ENCODE peak calls at places on chromosomes 1 and 21, in six cellular contexts. T is mammary epithelial cell, W is GM13977, H is GM13976, X is suprapubic skin, V is GM12865. J is an unnamed sample.

GRCh38 chr1:208178091-208178529 is 66.1 kb downstream of the PLXNA2 start:
- DNase-seq in T (no peak), W (no peak), H (no peak), X (no peak), V (no peak), J (no peak)

GRCh38 chr1:70205437-70206118 is at the start of gene LRRC40:
- DNase-seq in T (peak), W (peak), H (peak), X (peak), V (peak), J (peak)

GRCh38 chr21:44089001-44089911 is 17.9 kb upstream of the PWP2 start:
- DNase-seq in T (no peak), W (no peak), H (no peak), X (peak), V (no peak), J (no peak)

GRCh38 chr21:37828515-37828914 is 87.7 kb downstream of the KCNJ6 start:
- DNase-seq in T (no peak), W (no peak), H (no peak), X (no peak), V (no peak), J (no peak)

GRCh38 chr1:205543351-205544305 is 39.2 kb downstream of the CDK18 start:
- DNase-seq in T (peak), W (no peak), H (peak), X (peak), V (no peak), J (no peak)

GRCh38 chr1:44807364-44808062 is 362 bp upstream of the DYNLT4 start:
- DNase-seq in T (peak), W (peak), H (peak), X (peak), V (peak), J (peak)

GRCh38 chr1:224640587-224640986 is 24.5 kb downstream of the CNIH3 start:
- DNase-seq in T (no peak), W (no peak), H (no peak), X (no peak), V (no peak), J (no peak)

GRCh38 chr1:109198043-109198695 is 15.5 kb upstream of the SARS1 start:
- DNase-seq in T (peak), W (no peak), H (no peak), X (no peak), V (no peak), J (no peak)

GRCh38 chr1:203128691-203129500 is 1.4 kb downstream of the ADORA1 start:
- DNase-seq in T (no peak), W (no peak), H (no peak), X (no peak), V (no peak), J (no peak)

GRCh38 chr1:53087332-53088285 is 25.6 kb downstream of the PODN start:
- DNase-seq in T (no peak), W (no peak), H (no peak), X (no peak), V (no peak), J (no peak)

GRCh38 chr1:23619299-23620188 is 60.2 kb upstream of the ID3 start:
- DNase-seq in T (peak), W (peak), H (peak), X (no peak), V (peak), J (peak)

GRCh38 chr1:224929335-224930237 is at the start of gene DNAH14:
- DNase-seq in T (peak), W (peak), H (peak), X (peak), V (peak), J (peak)

GRCh38 chr1:175192630-175193338 is at the start of gene KIAA0040:
- DNase-seq in T (peak), W (peak), H (peak), X (peak), V (peak), J (peak)

GRCh38 chr1:208047975-208048374 is 137.1 kb upstream of the CD34 start:
- DNase-seq in T (no peak), W (no peak), H (no peak), X (no peak), V (no peak), J (no peak)

GRCh38 chr1:48744032-48744431 is 32.7 kb downstream of the BEND5 start:
- DNase-seq in T (no peak), W (no peak), H (no peak), X (no peak), V (no peak), J (no peak)

GRCh38 chr1:183291802-183292515 is 105.9 kb downstream of the LAMC2 start:
- DNase-seq in T (peak), W (no peak), H (no peak), X (no peak), V (no peak), J (no peak)

GRCh38 chr21:43740497-43741156 is 21.7 kb downstream of the PDXK start:
- DNase-seq in T (no peak), W (no peak), H (no peak), X (no peak), V (no peak), J (no peak)

GRCh38 chr1:114550336-114550735 is 31.1 kb downstream of the BCAS2 start:
- DNase-seq in T (no peak), W (no peak), H (no peak), X (no peak), V (no peak), J (no peak)

GRCh38 chr1:22229374-22229773 is 86.5 kb upstream of the WNT4 start:
- DNase-seq in T (peak), W (no peak), H (no peak), X (no peak), V (no peak), J (no peak)

GRCh38 chr1:33036526-33037503 is at the start of gene AK2:
- DNase-seq in T (peak), W (peak), H (peak), X (peak), V (peak), J (peak)

GRCh38 chr1:82269466-82269865 is 468.7 kb downstream of the ADGRL2 start:
- DNase-seq in T (peak), W (no peak), H (no peak), X (no peak), V (no peak), J (no peak)

GRCh38 chr1:161921990-161922389 is 101.7 kb downstream of the OLFML2B start:
- DNase-seq in T (no peak), W (no peak), H (no peak), X (no peak), V (no peak), J (no peak)

GRCh38 chr1:110829955-110830553 is 42.9 kb upstream of the CD53 start:
- DNase-seq in T (peak), W (peak), H (peak), X (no peak), V (peak), J (peak)

GRCh38 chr1:111725192-111725591 is 14.0 kb downstream of the INKA2 start:
- DNase-seq in T (no peak), W (no peak), H (no peak), X (no peak), V (no peak), J (no peak)

GRCh38 chr1:192544983-192545393 is 30.6 kb upstream of the RGS1 start:
- DNase-seq in T (peak), W (no peak), H (no peak), X (no peak), V (peak), J (peak)

GRCh38 chr1:225593414-225593813 is 59.5 kb downstream of the ENAH start:
- DNase-seq in T (no peak), W (no peak), H (no peak), X (no peak), V (no peak), J (no peak)

GRCh38 chr1:161115132-161115711 is 2.6 kb downstream of the PFDN2 start:
- DNase-seq in T (peak), W (no peak), H (no peak), X (no peak), V (no peak), J (no peak)

GRCh38 chr1:228953207-228953606 is 217.9 kb downstream of the RHOU start:
- DNase-seq in T (no peak), W (no peak), H (no peak), X (no peak), V (no peak), J (no peak)

GRCh38 chr1:20250346-20250989 is 40.2 kb upstream of the VWA5B1 start:
- DNase-seq in T (no peak), W (no peak), H (no peak), X (no peak), V (peak), J (no peak)

GRCh38 chr1:242522304-242522945 is 2.1 kb downstream of the PLD5 start:
- DNase-seq in T (peak), W (peak), H (no peak), X (no peak), V (no peak), J (no peak)

GRCh38 chr1:175129997-175130648 is 62.5 kb downstream of the KIAA0040 start:
- DNase-seq in T (no peak), W (no peak), H (no peak), X (no peak), V (peak), J (no peak)

GRCh38 chr21:35652872-35653271 is 407.5 kb downstream of the SETD4 start:
- DNase-seq in T (no peak), W (no peak), H (no peak), X (no peak), V (no peak), J (no peak)
- TF ChIP-seq CTCF in T (no peak), W (peak), H (no peak), X (no peak), V (no peak), J (no peak)

GRCh38 chr21:23542097-23542496 is 2065.2 kb downstream of the MRPL39 start:
- DNase-seq in T (no peak), W (no peak), H (no peak), X (no peak), V (no peak), J (no peak)

GRCh38 chr21:23541571-23541970 is 2065.7 kb downstream of the MRPL39 start:
- DNase-seq in T (no peak), W (no peak), H (no peak), X (no peak), V (no peak), J (no peak)

GRCh38 chr21:23543334-23543733 is 2063.9 kb downstream of the MRPL39 start:
- DNase-seq in T (no peak), W (no peak), H (no peak), X (no peak), V (no peak), J (no peak)
- TF ChIP-seq CTCF in T (no peak), W (no peak), H (no peak), X (no peak), V (no peak), J (no peak)

GRCh38 chr1:5949761-5950100 is 42.5 kb downstream of the NPHP4 start:
- DNase-seq in T (no peak), W (no peak), H (no peak), X (no peak), V (no peak), J (no peak)
- TF ChIP-seq CTCF in T (no peak), W (no peak), H (no peak), X (no peak), V (no peak), J (no peak)

DNA sequence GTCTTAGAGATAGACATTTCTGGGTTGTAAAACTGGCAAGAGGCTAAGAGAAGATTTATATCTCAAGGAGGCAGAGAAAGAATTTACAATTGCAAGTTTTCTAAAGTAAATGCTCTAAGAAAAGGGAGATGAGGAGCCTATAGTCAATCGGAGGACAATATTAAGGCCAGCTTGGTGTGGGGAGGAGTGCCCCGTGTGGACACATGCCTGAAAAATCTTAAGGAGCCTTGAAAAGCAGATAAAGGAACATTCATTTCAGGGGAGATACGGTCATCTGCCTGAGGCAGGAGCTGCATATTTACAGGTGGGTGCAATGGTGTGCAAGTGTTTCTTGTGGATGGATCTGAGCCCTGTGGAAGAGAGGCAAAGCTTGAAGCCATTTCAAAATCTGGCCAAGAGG is 25.6 kb downstream of the FCRL2 start:
- DNase-seq in T (no peak), W (no peak), H (no peak), X (no peak), V (no peak), J (no peak)
- TF ChIP-seq CTCF in T (no peak), W (no peak), H (no peak), X (no peak), V (peak), J (no peak)

GRCh38 chr21:39086547-39086946 is 96.7 kb downstream of the PSMG1 start:
- DNase-seq in T (no peak), W (no peak), H (no peak), X (no peak), V (no peak), J (no peak)
- TF ChIP-seq CTCF in T (no peak), W (peak), H (no peak), X (no peak), V (peak), J (no peak)

DNA sequence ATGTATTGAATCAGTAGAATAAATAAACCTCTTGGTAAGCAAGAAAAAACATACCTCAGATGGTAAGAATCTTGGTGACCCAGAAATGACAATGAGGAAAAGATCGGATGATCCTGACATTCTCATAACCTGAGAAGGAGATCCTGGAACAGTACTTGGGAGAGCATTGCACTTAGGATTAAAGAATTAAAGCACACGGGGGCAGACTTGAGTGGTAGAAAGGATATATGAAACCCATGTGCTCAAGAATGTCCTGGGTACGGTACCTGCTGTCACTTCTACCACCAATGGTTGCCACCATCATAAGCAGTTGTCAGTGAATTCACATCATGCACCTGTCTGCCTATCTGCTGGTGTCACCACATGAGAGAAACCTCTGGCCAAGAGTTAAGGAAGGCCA is 108.9 kb upstream of the GJB5 start:
- DNase-seq in T (no peak), W (no peak), H (no peak), X (no peak), V (no peak), J (no peak)
- TF ChIP-seq CTCF in T (no peak), W (no peak), H (no peak), X (no peak), V (no peak), J (no peak)

J was measured in GM20000.